ENCODE peak calls at places on chromosomes 11 and 22, in four cellular contexts. K is coronary artery, R is epithelial cell of esophagus, O is fibroblast of the aortic adventitia. M is an unnamed sample.

GRCh38 chr11:117868815-117869642 is 7.4 kb downstream of the FXYD6 start:
- DNase-seq in O (no peak), R (no peak), K (no peak), M (no peak)

GRCh38 chr11:132910016-132910760 is 622.1 kb downstream of the OPCML start:
- DNase-seq in O (no peak), K (no peak), R (no peak), M (no peak)

GRCh38 chr22:32339190-32340012 is 18.3 kb upstream of the RFPL3 start:
- DNase-seq in K (no peak), O (no peak), R (no peak), M (no peak)

GRCh38 chr11:45332486-45332934 is 46.4 kb upstream of the SYT13 start:
- DNase-seq in R (no peak), O (peak), K (no peak), M (peak)

GRCh38 chr11:114399903-114400221 is 449 bp downstream of the C11orf71 start:
- DNase-seq in R (peak), O (no peak), K (peak), M (peak)

GRCh38 chr11:45846974-45847907 is at the start of gene CRY2:
- DNase-seq in R (peak), O (peak), K (peak), M (peak)

GRCh38 chr11:134008593-134008992 is 51.8 kb upstream of the IGSF9B start:
- DNase-seq in K (no peak), R (peak), O (no peak), M (peak)

GRCh38 chr11:65530157-65530496 is 5.2 kb downstream of the SCYL1 start:
- DNase-seq in K (no peak), R (no peak), O (no peak), M (no peak)

GRCh38 chr11:86245369-86246292 is 1.1 kb downstream of the EED start:
- DNase-seq in K (no peak), O (peak), R (peak), M (peak)

GRCh38 chr11:86623041-86623621 is 49.3 kb downstream of the ME3 start:
- DNase-seq in R (peak), O (no peak), K (no peak), M (peak)

GRCh38 chr11:13040969-13041561 is 31.9 kb downstream of the RASSF10 start:
- DNase-seq in K (no peak), R (peak), O (no peak), M (no peak)

GRCh38 chr22:47201186-47201995 is 438.9 kb downstream of the TBC1D22A start:
- DNase-seq in R (no peak), K (peak), O (no peak), M (no peak)

GRCh38 chr22:22534604-22535415 is 14.7 kb upstream of the ZNF280A start:
- DNase-seq in K (no peak), O (no peak), R (no peak), M (no peak)

GRCh38 chr11:75536786-75537629 is 11.3 kb upstream of the GDPD5 start:
- DNase-seq in R (peak), O (no peak), K (no peak), M (no peak)
- H3K4me3 ChIP-seq in R (no peak), O (no peak), K (no peak), M (no peak)

DNA sequence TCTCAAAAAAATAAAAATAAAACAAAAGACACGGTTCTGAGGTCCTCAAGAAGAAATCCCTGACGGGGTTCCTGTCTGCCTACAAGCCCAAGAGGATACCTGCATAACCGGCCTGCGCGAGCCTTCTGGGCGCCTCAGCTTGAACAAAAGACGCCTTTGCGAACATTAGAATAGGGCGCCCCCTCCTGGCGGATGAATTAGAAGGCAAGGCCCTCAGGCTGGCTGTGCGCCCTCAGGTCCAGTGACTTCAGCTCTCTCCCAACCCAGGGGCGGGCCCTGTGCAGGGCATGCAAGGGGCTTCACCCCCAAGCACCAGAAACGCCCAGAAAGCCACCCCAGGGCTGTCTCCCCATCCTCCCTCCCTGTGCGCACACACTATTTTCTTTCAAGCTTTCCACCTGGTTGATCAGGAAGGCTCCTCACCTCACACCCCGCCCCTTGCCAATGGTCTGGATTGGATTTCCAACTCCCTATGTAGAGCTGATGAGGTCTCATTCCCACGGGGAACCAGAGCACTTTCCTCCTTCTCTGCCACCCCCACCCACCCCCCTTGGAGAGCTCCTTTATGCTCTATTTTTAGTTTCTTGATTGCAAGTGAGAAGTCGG is 273.3 kb downstream of the BUD13 start:
- DNase-seq in O (peak), R (no peak), K (peak), M (peak)
- TF ChIP-seq CTCF in O (peak), R (peak), K (no peak), M (peak)

GRCh38 chr22:39430576-39431150 is 26.1 kb upstream of the MGAT3 start:
- DNase-seq in R (no peak), K (no peak), O (no peak), M (no peak)
- H3K4me3 ChIP-seq in R (no peak), K (no peak), O (no peak), M (no peak)

DNA sequence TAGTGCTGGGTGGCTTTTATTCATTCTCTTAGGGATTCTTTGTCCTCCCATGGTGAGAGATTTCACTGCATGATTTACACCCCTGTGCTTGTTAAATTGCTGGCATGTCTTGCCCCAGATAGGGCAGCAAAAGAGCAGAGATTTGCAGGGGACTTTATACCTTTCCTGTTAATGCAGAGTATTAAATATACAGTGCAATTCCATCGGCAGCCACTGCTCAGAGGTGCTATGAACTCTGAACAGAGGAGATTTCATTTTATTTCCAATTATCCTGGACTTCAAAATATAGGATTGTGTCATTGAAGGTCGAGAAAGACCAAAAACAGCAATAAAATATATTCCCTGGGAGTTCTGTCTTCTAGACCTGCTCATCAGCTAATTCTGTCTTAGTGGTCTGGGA is 263.4 kb upstream of the NCAM1 start:
- DNase-seq in R (no peak), K (no peak), O (no peak), M (peak)
- TF ChIP-seq CTCF in R (peak), K (no peak), O (peak), M (peak)

GRCh38 chr22:11627798-11628650 is 3900.0 kb upstream of the OR11H1 start:
- DNase-seq in K (peak), O (no peak), R (no peak), M (no peak)
- H3K4me3 ChIP-seq in K (no peak), O (no peak), R (no peak), M (no peak)

DNA sequence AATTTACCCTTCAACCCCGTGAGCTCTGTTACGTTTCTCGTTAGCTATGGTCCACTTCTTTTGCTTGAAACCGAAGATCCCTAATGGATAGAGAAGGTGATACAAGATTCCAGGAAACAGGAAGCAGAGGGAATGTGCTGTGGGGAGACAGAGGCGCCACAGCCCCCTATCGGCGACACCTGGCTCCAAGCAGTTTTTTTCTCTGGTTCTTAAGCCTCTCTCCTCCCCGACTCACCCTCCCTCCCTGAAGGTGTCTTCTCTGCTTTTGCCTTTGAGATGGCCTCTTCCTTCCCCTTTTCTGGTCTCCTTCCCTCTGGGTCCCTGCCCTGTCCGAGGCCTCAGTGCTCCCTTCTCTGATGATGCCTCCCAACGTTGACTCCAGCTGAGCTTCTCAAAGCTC is 14.2 kb upstream of the APOBEC3A start:
- DNase-seq in O (no peak), K (no peak), R (no peak), M (no peak)
- TF ChIP-seq CTCF in O (peak), K (no peak), R (no peak), M (peak)

DNA sequence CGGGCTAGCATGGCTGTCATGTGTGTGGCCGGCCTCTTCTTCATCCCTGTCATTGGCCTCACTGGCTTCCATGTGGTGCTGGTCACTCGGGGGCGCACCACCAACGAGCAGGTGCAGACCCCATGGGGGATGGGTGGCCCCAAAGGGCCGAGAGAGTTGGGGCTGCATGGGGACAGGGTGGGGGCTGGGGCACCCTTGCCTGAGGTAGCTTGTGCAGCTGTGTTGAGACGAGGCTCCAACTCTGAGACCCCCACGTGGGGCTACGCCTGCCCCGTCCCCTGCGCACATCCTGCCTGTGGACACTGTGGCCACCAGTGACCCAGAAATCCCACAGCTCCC is 8.5 kb downstream of the ZDHHC8 start:
- DNase-seq in O (no peak), K (no peak), R (no peak), M (no peak)
- H3K4me3 ChIP-seq in O (no peak), K (no peak), R (no peak), M (no peak)

GRCh38 chr11:43507171-43507570 is 148.5 kb downstream of the TTC17 start:
- DNase-seq in R (no peak), K (no peak), O (no peak), M (no peak)

GRCh38 chr11:43504316-43504950 is 145.7 kb downstream of the TTC17 start:
- DNase-seq in O (peak), R (peak), K (no peak), M (peak)

GRCh38 chr11:43505171-43505570 is 146.5 kb downstream of the TTC17 start:
- DNase-seq in K (no peak), R (no peak), O (no peak), M (no peak)

GRCh38 chr11:43508511-43508918 is 149.8 kb downstream of the TTC17 start:
- DNase-seq in R (peak), K (no peak), O (peak), M (peak)

DNA sequence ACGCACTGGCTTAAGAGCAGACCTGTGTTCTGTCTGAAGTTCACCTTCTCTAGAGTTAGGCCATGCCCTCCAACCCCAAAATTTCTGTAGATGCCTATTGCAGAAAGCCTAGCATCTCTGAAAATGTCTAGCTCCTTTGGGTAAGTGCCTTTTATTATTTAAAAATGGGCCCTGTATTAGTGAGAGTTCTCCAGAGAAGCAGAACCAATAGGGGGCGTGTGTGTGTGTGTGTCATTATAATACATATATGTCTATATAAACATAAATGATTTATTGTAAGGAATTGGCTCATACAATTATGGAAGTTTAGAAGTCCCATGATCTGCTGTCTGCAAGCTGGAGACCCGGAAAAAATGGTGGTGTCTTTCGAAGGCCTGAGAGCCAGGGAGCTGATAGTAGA is 144.7 kb downstream of the TTC17 start:
- DNase-seq in R (peak), K (no peak), O (no peak), M (peak)
- TF ChIP-seq CTCF in R (no peak), K (no peak), O (peak), M (peak)

M was measured in choroid plexus epithelial cell.